ENCODE peak calls at places on chromosomes 4 and X, in ten cellular contexts. One of them, this sample, is unnamed.

GRCh38 chr4:2671267-2671895 is 84.8 kb downstream of the TNIP2 start:
- DNase-seq in mucosa of descending colon: no peak
- DNase-seq in psoas muscle: no peak
- DNase-seq in fibroblast of mammary gland: no peak
- DNase-seq in right atrium auricular region: no peak
- DNase-seq in AG10803: no peak
- DNase-seq in neural crest cell: peak; percentile 37
- DNase-seq in GM13976: no peak
- DNase-seq in H1: no peak
- DNase-seq in esophagus squamous epithelium: no peak
- DNase-seq in this sample: no peak

GRCh38 chr4:140374130-140374477 is 658 bp downstream of the SCOC start:
- DNase-seq in fibroblast of mammary gland: peak; percentile 12
- DNase-seq in H1: no peak
- DNase-seq in right atrium auricular region: no peak
- DNase-seq in neural crest cell: no peak
- DNase-seq in psoas muscle: no peak
- DNase-seq in mucosa of descending colon: no peak
- DNase-seq in esophagus squamous epithelium: no peak
- DNase-seq in AG10803: peak; percentile 17
- DNase-seq in GM13976: no peak
- DNase-seq in this sample: no peak

GRCh38 chrX:80512924-80513323 is 92.7 kb downstream of the TENT5D start:
- DNase-seq in neural crest cell: no peak
- DNase-seq in mucosa of descending colon: no peak
- DNase-seq in psoas muscle: no peak
- DNase-seq in fibroblast of mammary gland: no peak
- DNase-seq in right atrium auricular region: no peak
- DNase-seq in H1: no peak
- DNase-seq in esophagus squamous epithelium: no peak
- DNase-seq in GM13976: no peak
- DNase-seq in AG10803: no peak
- DNase-seq in this sample: no peak

GRCh38 chr4:41258783-41259182 is 2.1 kb downstream of the UCHL1 start:
- DNase-seq in H1: no peak
- DNase-seq in GM13976: no peak
- DNase-seq in AG10803: peak; percentile 63
- DNase-seq in mucosa of descending colon: peak; percentile 3
- DNase-seq in right atrium auricular region: peak; percentile 61
- DNase-seq in neural crest cell: no peak
- DNase-seq in psoas muscle: no peak
- DNase-seq in fibroblast of mammary gland: peak; percentile 81
- DNase-seq in esophagus squamous epithelium: no peak
- DNase-seq in this sample: peak; percentile 36

GRCh38 chr4:185015108-185015507 is 3.2 kb upstream of the HELT start:
- DNase-seq in psoas muscle: no peak
- DNase-seq in mucosa of descending colon: no peak
- DNase-seq in GM13976: no peak
- DNase-seq in AG10803: no peak
- DNase-seq in H1: no peak
- DNase-seq in fibroblast of mammary gland: peak; percentile 18
- DNase-seq in neural crest cell: no peak
- DNase-seq in esophagus squamous epithelium: no peak
- DNase-seq in right atrium auricular region: no peak
- DNase-seq in this sample: no peak

GRCh38 chrX:39766882-39767281 is 330.9 kb downstream of the BCOR start:
- DNase-seq in esophagus squamous epithelium: no peak
- DNase-seq in neural crest cell: no peak
- DNase-seq in AG10803: no peak
- DNase-seq in GM13976: no peak
- DNase-seq in fibroblast of mammary gland: no peak
- DNase-seq in mucosa of descending colon: no peak
- DNase-seq in psoas muscle: peak; percentile 65
- DNase-seq in right atrium auricular region: no peak
- DNase-seq in H1: no peak
- DNase-seq in this sample: peak; percentile 62

GRCh38 chr4:151540728-151541437 is 131.9 kb downstream of the FHIP1A start:
- DNase-seq in H1: no peak
- DNase-seq in GM13976: no peak
- DNase-seq in neural crest cell: no peak
- DNase-seq in esophagus squamous epithelium: no peak
- DNase-seq in AG10803: peak; percentile 52
- DNase-seq in psoas muscle: no peak
- DNase-seq in fibroblast of mammary gland: peak; percentile 98
- DNase-seq in right atrium auricular region: no peak
- DNase-seq in mucosa of descending colon: peak; percentile 49
- DNase-seq in this sample: peak; percentile 11

GRCh38 chr4:108783666-108784463 is 21.0 kb upstream of the ETNPPL start:
- DNase-seq in GM13976: no peak
- DNase-seq in fibroblast of mammary gland: peak; percentile 22
- DNase-seq in neural crest cell: no peak
- DNase-seq in right atrium auricular region: no peak
- DNase-seq in psoas muscle: no peak
- DNase-seq in H1: no peak
- DNase-seq in esophagus squamous epithelium: no peak
- DNase-seq in AG10803: peak; percentile 25
- DNase-seq in mucosa of descending colon: no peak
- DNase-seq in this sample: no peak

GRCh38 chr4:141180991-141181760 is 39.5 kb upstream of the ZNF330 start:
- DNase-seq in right atrium auricular region: no peak
- DNase-seq in GM13976: no peak
- DNase-seq in esophagus squamous epithelium: no peak
- DNase-seq in mucosa of descending colon: no peak
- DNase-seq in fibroblast of mammary gland: no peak
- DNase-seq in psoas muscle: no peak
- DNase-seq in H1: no peak
- DNase-seq in neural crest cell: no peak
- DNase-seq in AG10803: no peak
- DNase-seq in this sample: no peak

GRCh38 chr4:123397276-123398150 is 918 bp downstream of the SPRY1 start:
- DNase-seq in neural crest cell: peak; percentile 59
- DNase-seq in fibroblast of mammary gland: peak; percentile 42
- DNase-seq in H1: no peak
- DNase-seq in AG10803: peak; percentile 21
- DNase-seq in GM13976: peak; percentile 48
- DNase-seq in esophagus squamous epithelium: no peak
- DNase-seq in psoas muscle: peak; percentile 76
- DNase-seq in right atrium auricular region: no peak
- DNase-seq in mucosa of descending colon: peak; percentile 68
- DNase-seq in this sample: peak; percentile 31

GRCh38 chr4:184329235-184330007 is 111.7 kb upstream of the ENPP6 start:
- DNase-seq in AG10803: no peak
- DNase-seq in mucosa of descending colon: peak; percentile 62
- DNase-seq in H1: no peak
- DNase-seq in psoas muscle: no peak
- DNase-seq in fibroblast of mammary gland: no peak
- DNase-seq in GM13976: no peak
- DNase-seq in esophagus squamous epithelium: no peak
- DNase-seq in right atrium auricular region: peak; percentile 54
- DNase-seq in neural crest cell: no peak
- DNase-seq in this sample: peak; percentile 49

GRCh38 chr4:4922441-4922840 is 63.0 kb downstream of the MSX1 start:
- DNase-seq in AG10803: no peak
- DNase-seq in GM13976: no peak
- DNase-seq in psoas muscle: no peak
- DNase-seq in fibroblast of mammary gland: no peak
- DNase-seq in H1: no peak
- DNase-seq in mucosa of descending colon: no peak
- DNase-seq in esophagus squamous epithelium: no peak
- DNase-seq in right atrium auricular region: no peak
- DNase-seq in neural crest cell: no peak
- DNase-seq in this sample: no peak

GRCh38 chrX:41045960-41046567 is 39.2 kb upstream of the USP9X start:
- DNase-seq in H1: no peak
- DNase-seq in esophagus squamous epithelium: no peak
- DNase-seq in GM13976: no peak
- DNase-seq in neural crest cell: no peak
- DNase-seq in mucosa of descending colon: no peak
- DNase-seq in fibroblast of mammary gland: peak; percentile 71
- DNase-seq in AG10803: peak; percentile 84
- DNase-seq in psoas muscle: no peak
- DNase-seq in right atrium auricular region: no peak
- DNase-seq in this sample: peak; percentile 54

GRCh38 chr4:138405439-138405838 is 163.3 kb upstream of the SLC7A11 start:
- DNase-seq in fibroblast of mammary gland: no peak
- DNase-seq in H1: no peak
- DNase-seq in AG10803: no peak
- DNase-seq in neural crest cell: no peak
- DNase-seq in esophagus squamous epithelium: no peak
- DNase-seq in mucosa of descending colon: no peak
- DNase-seq in GM13976: peak; percentile 11
- DNase-seq in right atrium auricular region: no peak
- DNase-seq in psoas muscle: no peak
- DNase-seq in this sample: no peak

GRCh38 chrX:70132244-70132643 is 1.0 kb upstream of the IGBP1 start:
- DNase-seq in fibroblast of mammary gland: peak; percentile 4
- DNase-seq in H1: no peak
- DNase-seq in AG10803: no peak
- DNase-seq in psoas muscle: no peak
- DNase-seq in neural crest cell: no peak
- DNase-seq in right atrium auricular region: no peak
- DNase-seq in GM13976: no peak
- DNase-seq in mucosa of descending colon: no peak
- DNase-seq in esophagus squamous epithelium: no peak
- DNase-seq in this sample: no peak

GRCh38 chr4:26609398-26609797 is 25.5 kb downstream of the TBC1D19 start:
- DNase-seq in mucosa of descending colon: no peak
- DNase-seq in AG10803: no peak
- DNase-seq in esophagus squamous epithelium: no peak
- DNase-seq in GM13976: no peak
- DNase-seq in right atrium auricular region: no peak
- DNase-seq in neural crest cell: no peak
- DNase-seq in H1: no peak
- DNase-seq in psoas muscle: no peak
- DNase-seq in fibroblast of mammary gland: no peak
- DNase-seq in this sample: no peak

GRCh38 chrX:67544871-67545771 is 1.3 kb downstream of the AR start:
- DNase-seq in GM13976: no peak
- DNase-seq in fibroblast of mammary gland: peak; percentile 62
- DNase-seq in psoas muscle: peak; percentile 73
- DNase-seq in H1: no peak
- DNase-seq in mucosa of descending colon: no peak
- DNase-seq in AG10803: no peak
- DNase-seq in right atrium auricular region: no peak
- DNase-seq in neural crest cell: peak; percentile 4
- DNase-seq in esophagus squamous epithelium: no peak
- DNase-seq in this sample: peak; percentile 16

GRCh38 chrX:45743081-45743533 is 542.4 kb upstream of the DIPK2B start:
- DNase-seq in neural crest cell: no peak
- DNase-seq in AG10803: peak; percentile 72
- DNase-seq in right atrium auricular region: no peak
- DNase-seq in mucosa of descending colon: no peak
- DNase-seq in H1: no peak
- DNase-seq in GM13976: no peak
- DNase-seq in fibroblast of mammary gland: peak; percentile 90
- DNase-seq in psoas muscle: no peak
- DNase-seq in esophagus squamous epithelium: no peak
- DNase-seq in this sample: no peak
- TF ChIP-seq CTCF in neural crest cell: no peak
- TF ChIP-seq CTCF in AG10803: peak; percentile 41
- TF ChIP-seq CTCF in right atrium auricular region: no peak
- TF ChIP-seq CTCF in mucosa of descending colon: no peak
- TF ChIP-seq CTCF in H1: peak; percentile 50
- TF ChIP-seq CTCF in GM13976: no peak
- TF ChIP-seq CTCF in fibroblast of mammary gland: peak; percentile 48
- TF ChIP-seq CTCF in psoas muscle: no peak
- TF ChIP-seq CTCF in esophagus squamous epithelium: no peak
- TF ChIP-seq CTCF in this sample: no peak

DNA sequence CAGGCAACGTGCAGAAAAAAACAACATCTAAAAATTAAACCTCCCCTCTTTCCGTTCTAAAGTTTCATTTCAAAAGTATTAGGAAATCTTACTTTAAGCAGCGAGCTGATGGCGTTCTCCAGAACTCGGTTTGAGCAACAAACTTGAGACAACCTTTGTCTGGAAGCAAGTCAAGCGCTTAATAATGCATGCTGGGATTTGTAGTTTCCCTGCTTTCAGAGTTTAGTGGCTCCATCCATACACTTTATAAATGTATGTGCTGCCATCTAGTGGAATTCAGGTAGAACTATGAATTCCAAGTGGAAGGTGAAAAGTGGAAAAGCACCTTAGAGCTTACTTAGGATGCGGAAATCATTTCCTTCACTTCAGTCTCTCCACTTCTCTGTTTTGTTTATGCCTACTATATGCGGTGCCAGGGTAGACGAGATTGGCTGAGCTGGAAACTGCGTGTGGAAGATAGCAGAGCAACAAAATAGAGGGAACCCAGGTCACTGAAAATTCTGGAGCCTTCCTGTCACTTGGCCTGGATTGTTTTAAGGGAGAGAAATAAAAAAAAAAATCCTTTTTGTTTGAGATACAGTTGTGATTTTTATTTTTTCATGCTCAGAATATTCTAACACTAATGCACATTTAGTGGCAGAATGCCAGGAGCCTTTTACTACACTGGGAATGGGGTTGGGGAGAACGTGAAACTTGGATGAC is at the start of gene BDH2:
- DNase-seq in esophagus squamous epithelium: no peak
- DNase-seq in neural crest cell: peak; percentile 20
- DNase-seq in right atrium auricular region: peak; percentile 71
- DNase-seq in GM13976: peak; percentile 78
- DNase-seq in mucosa of descending colon: peak; percentile 73
- DNase-seq in AG10803: peak; percentile 96
- DNase-seq in fibroblast of mammary gland: peak; percentile 98
- DNase-seq in H1: peak; percentile 27
- DNase-seq in psoas muscle: peak; percentile 59
- DNase-seq in this sample: peak; percentile 70
- TF ChIP-seq CTCF in esophagus squamous epithelium: peak; percentile 82
- TF ChIP-seq CTCF in neural crest cell: peak; percentile 82
- TF ChIP-seq CTCF in right atrium auricular region: peak; percentile 90
- TF ChIP-seq CTCF in GM13976: peak; percentile 66
- TF ChIP-seq CTCF in mucosa of descending colon: peak; percentile 28
- TF ChIP-seq CTCF in AG10803: peak; percentile 75
- TF ChIP-seq CTCF in fibroblast of mammary gland: peak; percentile 62
- TF ChIP-seq CTCF in H1: peak; percentile 72
- TF ChIP-seq CTCF in psoas muscle: peak; percentile 84
- TF ChIP-seq CTCF in this sample: peak; percentile 89

GRCh38 chr4:87649980-87650379 is at the start of gene DMP1:
- DNase-seq in esophagus squamous epithelium: no peak
- DNase-seq in GM13976: no peak
- DNase-seq in psoas muscle: no peak
- DNase-seq in right atrium auricular region: no peak
- DNase-seq in AG10803: no peak
- DNase-seq in H1: no peak
- DNase-seq in neural crest cell: no peak
- DNase-seq in mucosa of descending colon: no peak
- DNase-seq in fibroblast of mammary gland: no peak
- DNase-seq in this sample: no peak

GRCh38 chr4:87644286-87644685 is 5.8 kb upstream of the DMP1 start:
- DNase-seq in fibroblast of mammary gland: no peak
- DNase-seq in right atrium auricular region: no peak
- DNase-seq in AG10803: no peak
- DNase-seq in GM13976: no peak
- DNase-seq in neural crest cell: no peak
- DNase-seq in psoas muscle: no peak
- DNase-seq in esophagus squamous epithelium: no peak
- DNase-seq in H1: no peak
- DNase-seq in mucosa of descending colon: no peak
- DNase-seq in this sample: no peak
- TF ChIP-seq CTCF in fibroblast of mammary gland: peak; percentile 20
- TF ChIP-seq CTCF in right atrium auricular region: no peak
- TF ChIP-seq CTCF in AG10803: peak; percentile 1
- TF ChIP-seq CTCF in GM13976: no peak
- TF ChIP-seq CTCF in neural crest cell: peak; percentile 27
- TF ChIP-seq CTCF in psoas muscle: no peak
- TF ChIP-seq CTCF in esophagus squamous epithelium: no peak
- TF ChIP-seq CTCF in H1: no peak
- TF ChIP-seq CTCF in mucosa of descending colon: no peak
- TF ChIP-seq CTCF in this sample: no peak

GRCh38 chr4:24032371-24032989 is 142.6 kb upstream of the PPARGC1A start:
- DNase-seq in neural crest cell: no peak
- DNase-seq in GM13976: no peak
- DNase-seq in psoas muscle: no peak
- DNase-seq in esophagus squamous epithelium: no peak
- DNase-seq in right atrium auricular region: no peak
- DNase-seq in mucosa of descending colon: peak; percentile 23
- DNase-seq in H1: no peak
- DNase-seq in fibroblast of mammary gland: peak; percentile 25
- DNase-seq in AG10803: peak; percentile 41
- DNase-seq in this sample: no peak
- TF ChIP-seq CTCF in neural crest cell: peak; percentile 46
- TF ChIP-seq CTCF in GM13976: no peak
- TF ChIP-seq CTCF in psoas muscle: peak; percentile 37
- TF ChIP-seq CTCF in esophagus squamous epithelium: no peak
- TF ChIP-seq CTCF in right atrium auricular region: peak; percentile 46
- TF ChIP-seq CTCF in mucosa of descending colon: no peak
- TF ChIP-seq CTCF in H1: peak; percentile 62
- TF ChIP-seq CTCF in fibroblast of mammary gland: peak; percentile 24
- TF ChIP-seq CTCF in AG10803: peak; percentile 55
- TF ChIP-seq CTCF in this sample: peak; percentile 19

This sample was measured in adrenal gland.